ENCODE peak calls at places on chromosome 18, in seven cellular contexts. L is C1 segment of cervical spinal cord, R is hypothalamus, M is NCI-H345, Y is psoas muscle, U is testis, Q is HFFc6. J is an unnamed sample.

GRCh38 chr18:9711361-9712129 is 3.4 kb downstream of the RAB31 start:
- DNase-seq in Y (no peak), Q (no peak), R (no peak), M (no peak), U (no peak), L (no peak), J (no peak)

GRCh38 chr18:68520406-68521075 is 194.4 kb downstream of the TMX3 start:
- DNase-seq in Y (no peak), Q (peak; percentile 59), U (no peak), L (no peak), R (no peak), M (no peak), J (no peak)

GRCh38 chr18:77102246-77103040 is 30.1 kb downstream of the MBP start:
- DNase-seq in L (no peak), Y (no peak), Q (peak; percentile 86), R (no peak), M (no peak), U (no peak), J (no peak)

GRCh38 chr18:494602-494983 is 5.9 kb downstream of the COLEC12 start:
- DNase-seq in L (no peak), R (no peak), U (no peak), Q (no peak), Y (no peak), M (no peak), J (no peak)

GRCh38 chr18:8121942-8122480 is 487.2 kb upstream of the RAB12 start:
- DNase-seq in Y (no peak), R (no peak), Q (peak; percentile 62), L (no peak), U (no peak), M (no peak), J (no peak)

GRCh38 chr18:21362921-21363320 is 120.9 kb downstream of the GREB1L start:
- DNase-seq in U (no peak), M (no peak), Y (no peak), R (no peak), L (no peak), Q (peak; percentile 6), J (no peak)

GRCh38 chr18:47912343-47912742 is 18.1 kb downstream of the SMAD2 start:
- DNase-seq in M (no peak), R (peak; percentile 19), Y (no peak), U (peak; percentile 56), L (no peak), Q (no peak), J (no peak)

GRCh38 chr18:31626409-31626808 is 34.7 kb downstream of the TTR start:
- DNase-seq in Q (no peak), U (no peak), R (no peak), M (no peak), L (no peak), Y (no peak), J (no peak)

GRCh38 chr18:13221821-13222220 is 3.3 kb downstream of the LDLRAD4 start:
- DNase-seq in M (peak; percentile 63), Y (no peak), L (no peak), U (peak; percentile 48), R (no peak), Q (no peak), J (no peak)

GRCh38 chr18:59056706-59057492 is 82.8 kb upstream of the SEC11C start:
- DNase-seq in R (peak; percentile 30), M (peak; percentile 59), L (no peak), Q (peak; percentile 57), Y (peak; percentile 85), U (peak; percentile 64), J (peak; percentile 52)

GRCh38 chr18:13272411-13272810 is 53.9 kb downstream of the LDLRAD4 start:
- DNase-seq in Y (no peak), Q (no peak), U (no peak), L (no peak), M (no peak), R (no peak), J (no peak)

GRCh38 chr18:13464432-13465125 is 246.0 kb downstream of the LDLRAD4 start:
- DNase-seq in U (no peak), M (no peak), Q (no peak), R (no peak), L (no peak), Y (peak; percentile 69), J (no peak)

GRCh38 chr18:58528011-58528367 is 100.9 kb downstream of the ALPK2 start:
- DNase-seq in U (no peak), Q (no peak), M (no peak), Y (no peak), R (no peak), L (no peak), J (no peak)

GRCh38 chr18:54769526-54770464 is 58.5 kb upstream of the RAB27B start:
- DNase-seq in L (no peak), M (no peak), U (no peak), Y (no peak), R (no peak), Q (no peak), J (no peak)

GRCh38 chr18:56727399-56727798 is 76.2 kb downstream of the WDR7 start:
- DNase-seq in L (no peak), R (no peak), M (no peak), Y (no peak), Q (no peak), U (no peak), J (no peak)

GRCh38 chr18:79898952-79899608 is 52.4 kb downstream of the SLC66A2 start:
- DNase-seq in R (no peak), Y (peak; percentile 47), U (peak; percentile 49), M (no peak), Q (no peak), L (no peak), J (no peak)

GRCh38 chr18:77248873-77249582 is 620 bp upstream of the GALR1 start:
- DNase-seq in Y (no peak), R (no peak), L (no peak), M (peak; percentile 35), U (no peak), Q (no peak), J (no peak)

GRCh38 chr18:79859314-79859713 is 61.6 kb downstream of the KCNG2 start:
- DNase-seq in L (no peak), R (no peak), Y (no peak), M (no peak), Q (no peak), U (peak; percentile 4), J (no peak)

GRCh38 chr18:79912994-79913831 is 38.2 kb downstream of the SLC66A2 start:
- DNase-seq in R (no peak), U (peak; percentile 12), Q (no peak), L (no peak), Y (no peak), M (no peak), J (no peak)

GRCh38 chr18:23138470-23138869 is 3.2 kb downstream of the CABLES1 start:
- DNase-seq in R (no peak), L (no peak), M (peak; percentile 87), Q (no peak), U (no peak), Y (no peak), J (no peak)

GRCh38 chr18:53798516-53798915 is 426.0 kb downstream of the MBD2 start:
- DNase-seq in R (no peak), M (no peak), Q (no peak), L (no peak), Y (no peak), U (no peak), J (no peak)

GRCh38 chr18:24060644-24061043 is 46.1 kb downstream of the TTC39C start:
- DNase-seq in L (no peak), R (no peak), Y (no peak), M (no peak), U (no peak), Q (no peak), J (no peak)

GRCh38 chr18:79069792-79070151 is 578 bp downstream of the ATP9B start:
- DNase-seq in Q (no peak), R (no peak), U (no peak), Y (no peak), L (no peak), M (no peak), J (no peak)

GRCh38 chr18:13680612-13681011 is 45.7 kb downstream of the FAM210A start:
- DNase-seq in R (peak; percentile 11), Y (no peak), Q (no peak), M (no peak), U (no peak), L (no peak), J (no peak)

J was measured in occipital lobe.